ENCODE peak calls at places on chromosomes 3 and 15, in ten cellular contexts. Q, R, T, H, A, X, K, N, Y and W are unnamed samples.

GRCh38 chr3:5192568-5193319 is 5.2 kb downstream of the EDEM1 start:
- DNase-seq in Q (no peak), R (no peak), T (peak; percentile 49), H (no peak), A (no peak), X (no peak), K (no peak), N (no peak), Y (no peak), W (no peak)

GRCh38 chr15:68885070-68885469 is 45.3 kb upstream of the SPESP1 start:
- DNase-seq in Q (peak; percentile 82), R (no peak), T (peak; percentile 54), H (peak; percentile 90), A (peak; percentile 92), X (no peak), K (peak; percentile 31), N (no peak), Y (peak; percentile 58), W (peak; percentile 52)

GRCh38 chr15:92661961-92662360 is 6.4 kb upstream of the FAM174B start:
- DNase-seq in Q (no peak), R (no peak), T (no peak), H (no peak), A (no peak), X (no peak), K (no peak), N (no peak), Y (no peak), W (no peak)

GRCh38 chr15:66290007-66290406 is 3.4 kb upstream of the DIS3L start:
- DNase-seq in Q (no peak), R (peak; percentile 26), T (no peak), H (no peak), A (no peak), X (no peak), K (no peak), N (no peak), Y (no peak), W (no peak)

GRCh38 chr3:115885621-115886020 is 262.3 kb downstream of the GAP43 start:
- DNase-seq in Q (peak; percentile 17), R (no peak), T (peak; percentile 5), H (peak; percentile 28), A (peak; percentile 4), X (no peak), K (no peak), N (no peak), Y (no peak), W (peak; percentile 30)

GRCh38 chr3:114873590-114873989 is 273.5 kb downstream of the ZBTB20 start:
- DNase-seq in Q (no peak), R (no peak), T (no peak), H (no peak), A (no peak), X (no peak), K (no peak), N (no peak), Y (no peak), W (no peak)

GRCh38 chr15:47846128-47846868 is 129.0 kb downstream of the SEMA6D start:
- DNase-seq in Q (no peak), R (no peak), T (no peak), H (no peak), A (no peak), X (no peak), K (no peak), N (no peak), Y (no peak), W (no peak)

GRCh38 chr3:37608061-37608702 is 253.5 kb upstream of the CTDSPL start:
- DNase-seq in Q (no peak), R (no peak), T (peak; percentile 60), H (no peak), A (no peak), X (no peak), K (no peak), N (no peak), Y (no peak), W (peak; percentile 23)

DNA sequence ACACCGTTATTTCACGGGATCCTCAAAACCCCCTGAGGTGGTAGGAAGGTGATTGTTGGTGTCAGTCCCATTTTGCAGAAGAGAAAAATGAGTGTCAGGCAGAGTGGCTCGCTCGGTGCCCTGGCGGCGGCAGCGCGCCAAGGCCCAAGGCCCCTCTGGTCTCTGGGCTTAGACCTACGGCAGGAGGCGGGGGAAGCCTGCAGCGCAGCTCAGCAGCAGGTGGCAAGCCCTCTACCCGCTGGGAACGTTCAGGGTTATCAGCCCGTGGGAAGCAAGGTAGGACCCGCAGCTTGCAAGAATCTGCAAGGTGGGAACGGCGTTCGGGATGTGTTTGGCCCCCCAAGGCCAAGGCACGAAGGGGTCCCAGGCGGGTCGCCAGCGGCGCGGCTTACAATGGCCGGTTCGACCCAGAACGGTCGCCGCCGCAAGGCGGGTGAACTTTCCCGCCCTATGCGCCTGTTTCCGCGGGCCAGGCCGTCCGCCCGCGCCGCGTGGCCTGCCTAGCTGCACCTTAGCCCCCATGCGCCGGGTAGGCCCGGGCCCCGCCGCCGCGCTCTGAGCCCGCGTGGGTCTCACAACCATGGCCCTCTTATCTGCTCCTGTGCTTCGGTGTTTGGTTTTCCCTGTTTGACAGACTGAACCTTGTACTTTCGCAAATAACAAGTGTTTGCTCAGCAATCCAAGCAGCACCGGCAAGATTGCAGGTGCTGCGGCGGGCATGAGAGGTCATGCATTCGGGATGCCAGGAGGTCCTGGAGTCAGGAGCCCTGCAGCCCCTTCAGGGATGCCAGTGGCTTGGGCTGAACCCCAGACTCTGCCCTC is 39.7 kb downstream of the CCNL1 start:
- DNase-seq in Q (no peak), R (no peak), T (no peak), H (no peak), A (no peak), X (no peak), K (no peak), N (no peak), Y (peak; percentile 91), W (no peak)
- H3K4me3 ChIP-seq in Q (no peak overlapping the region), R (no peak overlapping the region), T (no peak overlapping the region), H (no peak overlapping the region), A (no peak overlapping the region), X (no peak overlapping the region), K (no peak overlapping the region), N (no peak overlapping the region), Y (peak overlapping the region; percentile 46), W (no peak overlapping the region)

DNA sequence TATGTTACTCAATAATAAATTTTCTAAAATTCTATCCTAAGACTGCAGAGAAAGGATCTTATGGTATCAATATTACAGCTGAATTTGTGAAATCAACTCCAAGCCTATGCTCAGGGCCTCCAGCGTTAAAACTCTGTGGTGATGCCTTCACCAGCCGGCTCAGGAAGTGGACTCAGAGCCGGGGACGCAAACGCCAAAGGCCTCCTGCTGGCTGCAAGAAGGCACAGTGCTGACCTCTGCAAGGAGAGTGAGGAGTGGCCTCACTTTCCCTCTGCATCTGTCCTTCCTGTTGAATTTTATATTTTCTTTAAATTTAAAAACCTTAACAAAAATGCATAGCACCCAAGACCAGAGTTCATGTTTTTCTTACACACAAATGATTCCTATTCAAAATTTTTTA is 48.5 kb downstream of the HERC2 start:
- DNase-seq in Q (peak; percentile 49), R (no peak), T (no peak), H (peak; percentile 51), A (peak; percentile 52), X (no peak), K (no peak), N (no peak), Y (no peak), W (peak; percentile 7)
- TF ChIP-seq CTCF in Q (peak; percentile 52), R (no peak), T (no peak), H (peak; percentile 43), A (peak; percentile 59), X (no peak), K (peak; percentile 7), N (peak; percentile 41), Y (no peak), W (peak; percentile 6)

GRCh38 chr15:97522362-97522761 is 438.1 kb upstream of the ARRDC4 start:
- DNase-seq in Q (peak; percentile 45), R (no peak), T (no peak), H (peak; percentile 59), A (peak; percentile 33), X (no peak), K (no peak), N (no peak), Y (no peak), W (peak; percentile 25)
- H3K4me3 ChIP-seq in Q (peak overlapping the region; percentile 42), R (no peak overlapping the region), T (no peak overlapping the region), H (no peak overlapping the region), A (peak overlapping the region; percentile 26), X (no peak overlapping the region), K (no peak overlapping the region), N (no peak overlapping the region), Y (no peak overlapping the region), W (no peak overlapping the region)

GRCh38 chr3:51390600-51391074 is 448 bp upstream of the RBM15B start:
- DNase-seq in Q (no peak), R (no peak), T (no peak), H (no peak), A (no peak), X (no peak), K (no peak), N (no peak), Y (no peak), W (no peak)
- TF ChIP-seq CTCF in Q (no peak), R (no peak), T (no peak), H (no peak), A (no peak), X (no peak), K (no peak), N (peak; percentile 84), Y (peak; percentile 86), W (no peak)

GRCh38 chr3:16741103-16741758 is 136.0 kb upstream of the DAZL start:
- DNase-seq in Q (peak; percentile 87), R (no peak), T (peak; percentile 81), H (peak; percentile 92), A (peak; percentile 83), X (peak; percentile 35), K (peak; percentile 57), N (peak; percentile 38), Y (no peak), W (peak; percentile 90)

GRCh38 chr3:16743276-16743675 is 138.1 kb upstream of the DAZL start:
- DNase-seq in Q (no peak), R (no peak), T (peak; percentile 26), H (peak; percentile 61), A (peak; percentile 26), X (no peak), K (no peak), N (no peak), Y (no peak), W (no peak)

GRCh38 chr3:16739416-16740091 is 134.3 kb upstream of the DAZL start:
- DNase-seq in Q (peak; percentile 41), R (no peak), T (no peak), H (peak; percentile 53), A (peak; percentile 19), X (no peak), K (no peak), N (no peak), Y (no peak), W (no peak)

GRCh38 chr3:16740531-16740930 is 135.3 kb upstream of the DAZL start:
- DNase-seq in Q (no peak), R (no peak), T (no peak), H (peak; percentile 33), A (no peak), X (no peak), K (no peak), N (no peak), Y (no peak), W (no peak)

GRCh38 chr3:16741890-16742289 is 136.7 kb upstream of the DAZL start:
- DNase-seq in Q (peak; percentile 20), R (no peak), T (peak; percentile 31), H (peak; percentile 54), A (peak; percentile 35), X (peak; percentile 17), K (no peak), N (no peak), Y (no peak), W (no peak)
- H3K4me3 ChIP-seq in Q (no peak overlapping the region), R (no peak overlapping the region), T (no peak overlapping the region), H (no peak overlapping the region), A (no peak overlapping the region), X (no peak overlapping the region), K (no peak overlapping the region), N (no peak overlapping the region), Y (no peak overlapping the region), W (no peak overlapping the region)